ENCODE peak calls at places on chromosomes 5 and 9, in ten cellular contexts. One of them, this sample, is unnamed.

GRCh38 chr9:110842976-110843375 is 174.4 kb downstream of the MUSK start:
- DNase-seq in OCI-LY7: no peak
- DNase-seq in ovary: no peak
- DNase-seq in NB4: no peak
- DNase-seq in cardiac fibroblast: peak
- DNase-seq in esophagus squamous epithelium: no peak
- DNase-seq in choroid plexus epithelial cell: no peak
- DNase-seq in astrocyte of the cerebellum: no peak
- DNase-seq in PC-9: no peak
- DNase-seq in progenitor cell of endocrine pancreas: no peak
- DNase-seq in this sample: no peak

GRCh38 chr5:103561670-103562069 is 919 bp downstream of the NUDT12 start:
- DNase-seq in OCI-LY7: no peak
- DNase-seq in ovary: no peak
- DNase-seq in NB4: no peak
- DNase-seq in cardiac fibroblast: peak
- DNase-seq in esophagus squamous epithelium: no peak
- DNase-seq in choroid plexus epithelial cell: peak
- DNase-seq in astrocyte of the cerebellum: no peak
- DNase-seq in PC-9: peak
- DNase-seq in progenitor cell of endocrine pancreas: no peak
- DNase-seq in this sample: peak

GRCh38 chr9:70257991-70258691 is 637 bp upstream of the SMC5 start:
- DNase-seq in OCI-LY7: peak
- DNase-seq in ovary: peak
- DNase-seq in NB4: peak
- DNase-seq in cardiac fibroblast: peak
- DNase-seq in esophagus squamous epithelium: no peak
- DNase-seq in choroid plexus epithelial cell: peak
- DNase-seq in astrocyte of the cerebellum: peak
- DNase-seq in PC-9: no peak
- DNase-seq in progenitor cell of endocrine pancreas: peak
- DNase-seq in this sample: peak

GRCh38 chr5:156523607-156524006 is 196.6 kb downstream of the SGCD start:
- DNase-seq in OCI-LY7: no peak
- DNase-seq in ovary: no peak
- DNase-seq in NB4: no peak
- DNase-seq in cardiac fibroblast: no peak
- DNase-seq in esophagus squamous epithelium: no peak
- DNase-seq in choroid plexus epithelial cell: no peak
- DNase-seq in astrocyte of the cerebellum: no peak
- DNase-seq in PC-9: no peak
- DNase-seq in progenitor cell of endocrine pancreas: no peak
- DNase-seq in this sample: no peak

GRCh38 chr5:174503461-174504265 is 220.7 kb upstream of the MSX2 start:
- DNase-seq in OCI-LY7: no peak
- DNase-seq in ovary: no peak
- DNase-seq in NB4: peak
- DNase-seq in cardiac fibroblast: peak
- DNase-seq in esophagus squamous epithelium: no peak
- DNase-seq in choroid plexus epithelial cell: peak
- DNase-seq in astrocyte of the cerebellum: peak
- DNase-seq in PC-9: no peak
- DNase-seq in progenitor cell of endocrine pancreas: no peak
- DNase-seq in this sample: peak

GRCh38 chr9:93893899-93894690 is 61.1 kb downstream of the BARX1 start:
- DNase-seq in OCI-LY7: no peak
- DNase-seq in ovary: peak
- DNase-seq in NB4: no peak
- DNase-seq in cardiac fibroblast: no peak
- DNase-seq in esophagus squamous epithelium: no peak
- DNase-seq in choroid plexus epithelial cell: no peak
- DNase-seq in astrocyte of the cerebellum: no peak
- DNase-seq in PC-9: no peak
- DNase-seq in progenitor cell of endocrine pancreas: peak
- DNase-seq in this sample: no peak

GRCh38 chr9:89435315-89435823 is 62.5 kb downstream of the SEMA4D start:
- DNase-seq in OCI-LY7: peak
- DNase-seq in ovary: no peak
- DNase-seq in NB4: no peak
- DNase-seq in cardiac fibroblast: no peak
- DNase-seq in esophagus squamous epithelium: no peak
- DNase-seq in choroid plexus epithelial cell: no peak
- DNase-seq in astrocyte of the cerebellum: no peak
- DNase-seq in PC-9: peak
- DNase-seq in progenitor cell of endocrine pancreas: no peak
- DNase-seq in this sample: peak

GRCh38 chr5:120994112-120994511 is 530.0 kb downstream of the PRR16 start:
- DNase-seq in OCI-LY7: no peak
- DNase-seq in ovary: no peak
- DNase-seq in NB4: no peak
- DNase-seq in cardiac fibroblast: no peak
- DNase-seq in esophagus squamous epithelium: no peak
- DNase-seq in choroid plexus epithelial cell: no peak
- DNase-seq in astrocyte of the cerebellum: no peak
- DNase-seq in PC-9: no peak
- DNase-seq in progenitor cell of endocrine pancreas: no peak
- DNase-seq in this sample: no peak

GRCh38 chr9:119689879-119690278 is 320.6 kb upstream of the BRINP1 start:
- DNase-seq in OCI-LY7: no peak
- DNase-seq in ovary: no peak
- DNase-seq in NB4: peak
- DNase-seq in cardiac fibroblast: no peak
- DNase-seq in esophagus squamous epithelium: no peak
- DNase-seq in choroid plexus epithelial cell: no peak
- DNase-seq in astrocyte of the cerebellum: no peak
- DNase-seq in PC-9: no peak
- DNase-seq in progenitor cell of endocrine pancreas: peak
- DNase-seq in this sample: peak

GRCh38 chr9:98037362-98037761 is 19.2 kb upstream of the NANS start:
- DNase-seq in OCI-LY7: no peak
- DNase-seq in ovary: no peak
- DNase-seq in NB4: peak
- DNase-seq in cardiac fibroblast: peak
- DNase-seq in esophagus squamous epithelium: no peak
- DNase-seq in choroid plexus epithelial cell: peak
- DNase-seq in astrocyte of the cerebellum: no peak
- DNase-seq in PC-9: peak
- DNase-seq in progenitor cell of endocrine pancreas: no peak
- DNase-seq in this sample: peak

GRCh38 chr5:72815580-72816296 is 723 bp upstream of the TNPO1 start:
- DNase-seq in OCI-LY7: no peak
- DNase-seq in ovary: no peak
- DNase-seq in NB4: no peak
- DNase-seq in cardiac fibroblast: peak
- DNase-seq in esophagus squamous epithelium: no peak
- DNase-seq in choroid plexus epithelial cell: no peak
- DNase-seq in astrocyte of the cerebellum: no peak
- DNase-seq in PC-9: no peak
- DNase-seq in progenitor cell of endocrine pancreas: no peak
- DNase-seq in this sample: peak

GRCh38 chr5:94376672-94377345 is 241.6 kb downstream of the KIAA0825 start:
- DNase-seq in OCI-LY7: no peak
- DNase-seq in ovary: no peak
- DNase-seq in NB4: peak
- DNase-seq in cardiac fibroblast: no peak
- DNase-seq in esophagus squamous epithelium: no peak
- DNase-seq in choroid plexus epithelial cell: peak
- DNase-seq in astrocyte of the cerebellum: no peak
- DNase-seq in PC-9: no peak
- DNase-seq in progenitor cell of endocrine pancreas: no peak
- DNase-seq in this sample: no peak

GRCh38 chr9:126516561-126516935 is 97.2 kb upstream of the LMX1B start:
- DNase-seq in OCI-LY7: no peak
- DNase-seq in ovary: no peak
- DNase-seq in NB4: no peak
- DNase-seq in cardiac fibroblast: no peak
- DNase-seq in esophagus squamous epithelium: no peak
- DNase-seq in choroid plexus epithelial cell: no peak
- DNase-seq in astrocyte of the cerebellum: no peak
- DNase-seq in PC-9: no peak
- DNase-seq in progenitor cell of endocrine pancreas: no peak
- DNase-seq in this sample: no peak

GRCh38 chr9:124216474-124217176 is 41.1 kb upstream of the NEK6 start:
- DNase-seq in OCI-LY7: peak
- DNase-seq in ovary: no peak
- DNase-seq in NB4: peak
- DNase-seq in cardiac fibroblast: no peak
- DNase-seq in esophagus squamous epithelium: no peak
- DNase-seq in choroid plexus epithelial cell: no peak
- DNase-seq in astrocyte of the cerebellum: no peak
- DNase-seq in PC-9: no peak
- DNase-seq in progenitor cell of endocrine pancreas: no peak
- DNase-seq in this sample: no peak

GRCh38 chr5:54742417-54742889 is 224.9 kb downstream of the SNX18 start:
- DNase-seq in OCI-LY7: no peak
- DNase-seq in ovary: no peak
- DNase-seq in NB4: no peak
- DNase-seq in cardiac fibroblast: peak
- DNase-seq in esophagus squamous epithelium: no peak
- DNase-seq in choroid plexus epithelial cell: peak
- DNase-seq in astrocyte of the cerebellum: no peak
- DNase-seq in PC-9: peak
- DNase-seq in progenitor cell of endocrine pancreas: no peak
- DNase-seq in this sample: peak

GRCh38 chr5:134525687-134526482 is 415 bp downstream of the JADE2 start:
- DNase-seq in OCI-LY7: peak
- DNase-seq in ovary: peak
- DNase-seq in NB4: peak
- DNase-seq in cardiac fibroblast: peak
- DNase-seq in esophagus squamous epithelium: no peak
- DNase-seq in choroid plexus epithelial cell: peak
- DNase-seq in astrocyte of the cerebellum: peak
- DNase-seq in PC-9: peak
- DNase-seq in progenitor cell of endocrine pancreas: peak
- DNase-seq in this sample: peak

GRCh38 chr5:134526483-134527155 is 1.1 kb downstream of the JADE2 start:
- DNase-seq in OCI-LY7: peak
- DNase-seq in ovary: peak
- DNase-seq in NB4: peak
- DNase-seq in cardiac fibroblast: no peak
- DNase-seq in esophagus squamous epithelium: peak
- DNase-seq in choroid plexus epithelial cell: peak
- DNase-seq in astrocyte of the cerebellum: no peak
- DNase-seq in PC-9: peak
- DNase-seq in progenitor cell of endocrine pancreas: peak
- DNase-seq in this sample: peak

GRCh38 chr5:134524219-134524825 is 1.1 kb upstream of the JADE2 start:
- DNase-seq in OCI-LY7: peak
- DNase-seq in ovary: peak
- DNase-seq in NB4: peak
- DNase-seq in cardiac fibroblast: peak
- DNase-seq in esophagus squamous epithelium: peak
- DNase-seq in choroid plexus epithelial cell: peak
- DNase-seq in astrocyte of the cerebellum: no peak
- DNase-seq in PC-9: peak
- DNase-seq in progenitor cell of endocrine pancreas: peak
- DNase-seq in this sample: peak

GRCh38 chr5:134523543-134524136 is 1.8 kb upstream of the JADE2 start:
- DNase-seq in OCI-LY7: peak
- DNase-seq in ovary: no peak
- DNase-seq in NB4: no peak
- DNase-seq in cardiac fibroblast: no peak
- DNase-seq in esophagus squamous epithelium: no peak
- DNase-seq in choroid plexus epithelial cell: peak
- DNase-seq in astrocyte of the cerebellum: no peak
- DNase-seq in PC-9: no peak
- DNase-seq in progenitor cell of endocrine pancreas: no peak
- DNase-seq in this sample: peak

GRCh38 chr5:134524826-134525686 is at the start of gene JADE2:
- DNase-seq in OCI-LY7: peak
- DNase-seq in ovary: peak
- DNase-seq in NB4: peak
- DNase-seq in cardiac fibroblast: peak
- DNase-seq in esophagus squamous epithelium: no peak
- DNase-seq in choroid plexus epithelial cell: peak
- DNase-seq in astrocyte of the cerebellum: no peak
- DNase-seq in PC-9: peak
- DNase-seq in progenitor cell of endocrine pancreas: peak
- DNase-seq in this sample: peak
- TF ChIP-seq CTCF in OCI-LY7: peak
- TF ChIP-seq CTCF in ovary: no peak
- TF ChIP-seq CTCF in NB4: no peak
- TF ChIP-seq CTCF in cardiac fibroblast: peak
- TF ChIP-seq CTCF in esophagus squamous epithelium: no peak
- TF ChIP-seq CTCF in choroid plexus epithelial cell: peak
- TF ChIP-seq CTCF in astrocyte of the cerebellum: no peak
- TF ChIP-seq CTCF in PC-9: no peak
- TF ChIP-seq CTCF in progenitor cell of endocrine pancreas: no peak
- TF ChIP-seq CTCF in this sample: no peak

DNA sequence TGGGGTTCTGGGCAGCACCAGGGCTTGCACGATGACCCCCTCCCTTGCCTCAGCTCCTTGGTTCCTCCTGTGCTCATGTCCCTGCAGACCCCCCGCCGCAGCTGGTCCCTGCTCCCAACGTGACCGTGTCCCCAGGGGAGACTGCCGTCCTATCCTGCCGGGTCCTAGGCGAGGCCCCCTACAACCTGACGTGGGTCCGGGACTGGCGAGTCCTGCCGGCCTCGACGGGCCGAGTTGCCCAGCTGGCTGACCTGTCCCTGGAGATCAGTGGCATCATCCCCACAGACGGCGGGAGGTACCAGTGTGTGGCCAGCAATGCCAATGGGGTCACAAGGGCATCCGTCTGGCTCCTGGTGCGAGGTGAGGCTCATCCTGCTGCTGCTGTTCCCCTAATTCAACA is 39.1 kb downstream of the HMCN2 start:
- DNase-seq in OCI-LY7: no peak
- DNase-seq in ovary: no peak
- DNase-seq in NB4: no peak
- DNase-seq in cardiac fibroblast: no peak
- DNase-seq in esophagus squamous epithelium: no peak
- DNase-seq in choroid plexus epithelial cell: no peak
- DNase-seq in astrocyte of the cerebellum: no peak
- DNase-seq in PC-9: no peak
- DNase-seq in progenitor cell of endocrine pancreas: no peak
- DNase-seq in this sample: no peak
- TF ChIP-seq CTCF in OCI-LY7: no peak
- TF ChIP-seq CTCF in ovary: no peak
- TF ChIP-seq CTCF in NB4: no peak
- TF ChIP-seq CTCF in cardiac fibroblast: no peak
- TF ChIP-seq CTCF in esophagus squamous epithelium: no peak
- TF ChIP-seq CTCF in choroid plexus epithelial cell: no peak
- TF ChIP-seq CTCF in astrocyte of the cerebellum: no peak
- TF ChIP-seq CTCF in PC-9: no peak
- TF ChIP-seq CTCF in progenitor cell of endocrine pancreas: no peak
- TF ChIP-seq CTCF in this sample: no peak

GRCh38 chr5:6819521-6819920 is 106.3 kb downstream of the TENT4A start:
- DNase-seq in OCI-LY7: no peak
- DNase-seq in ovary: no peak
- DNase-seq in NB4: no peak
- DNase-seq in cardiac fibroblast: no peak
- DNase-seq in esophagus squamous epithelium: no peak
- DNase-seq in choroid plexus epithelial cell: no peak
- DNase-seq in astrocyte of the cerebellum: no peak
- DNase-seq in PC-9: no peak
- DNase-seq in progenitor cell of endocrine pancreas: no peak
- DNase-seq in this sample: no peak
- TF ChIP-seq CTCF in OCI-LY7: no peak
- TF ChIP-seq CTCF in ovary: no peak
- TF ChIP-seq CTCF in NB4: no peak
- TF ChIP-seq CTCF in cardiac fibroblast: no peak
- TF ChIP-seq CTCF in esophagus squamous epithelium: no peak
- TF ChIP-seq CTCF in choroid plexus epithelial cell: no peak
- TF ChIP-seq CTCF in astrocyte of the cerebellum: no peak
- TF ChIP-seq CTCF in PC-9: no peak
- TF ChIP-seq CTCF in progenitor cell of endocrine pancreas: peak
- TF ChIP-seq CTCF in this sample: no peak

GRCh38 chr9:79757906-79758669 is 186.3 kb downstream of the TLE4 start:
- DNase-seq in OCI-LY7: peak
- DNase-seq in ovary: no peak
- DNase-seq in NB4: peak
- DNase-seq in cardiac fibroblast: peak
- DNase-seq in esophagus squamous epithelium: no peak
- DNase-seq in choroid plexus epithelial cell: peak
- DNase-seq in astrocyte of the cerebellum: no peak
- DNase-seq in PC-9: no peak
- DNase-seq in progenitor cell of endocrine pancreas: no peak
- DNase-seq in this sample: no peak
- TF ChIP-seq CTCF in OCI-LY7: peak
- TF ChIP-seq CTCF in ovary: no peak
- TF ChIP-seq CTCF in NB4: no peak
- TF ChIP-seq CTCF in cardiac fibroblast: peak
- TF ChIP-seq CTCF in esophagus squamous epithelium: peak
- TF ChIP-seq CTCF in choroid plexus epithelial cell: peak
- TF ChIP-seq CTCF in astrocyte of the cerebellum: no peak
- TF ChIP-seq CTCF in PC-9: no peak
- TF ChIP-seq CTCF in progenitor cell of endocrine pancreas: peak
- TF ChIP-seq CTCF in this sample: peak

This sample was measured in MCF 10A.